ENCODE peak calls at places on chromosomes 6 and 20, in seven cellular contexts. B is HCT116, G is astrocyte, Q is PC-3, Y is colonic mucosa, H is spleen, S is adipocyte. F is an unnamed sample. For H3K27me3, the result is how much of the 10 kb centered on the place peaks cover.

GRCh38 chr6:39079726-39080125 is 31.1 kb downstream of the GLP1R start:
- DNase-seq in B (no peak), G (no peak), Q (no peak), Y (no peak), H (no peak), S (no peak), F (no peak)

GRCh38 chr6:140438346-140438735 is 1063.9 kb upstream of the CITED2 start:
- DNase-seq in B (no peak), G (peak), Q (no peak), Y (no peak), H (no peak), S (peak), F (no peak)

GRCh38 chr6:131368077-131368911 is 204.7 kb upstream of the ARG1 start:
- DNase-seq in B (no peak), G (peak), Q (no peak), Y (peak), H (no peak), S (peak), F (no peak)

GRCh38 chr6:137657351-137657911 is 163.2 kb upstream of the OLIG3 start:
- DNase-seq in B (no peak), G (no peak), Q (no peak), Y (no peak), H (no peak), S (no peak), F (no peak)

GRCh38 chr6:106581468-106581867 is 47.8 kb downstream of the RTN4IP1 start:
- DNase-seq in B (no peak), G (no peak), Q (no peak), Y (no peak), H (no peak), S (no peak), F (no peak)

GRCh38 chr20:19252670-19253120 is 40.3 kb downstream of the SLC24A3 start:
- DNase-seq in B (no peak), G (no peak), Q (no peak), Y (peak), H (no peak), S (peak), F (peak)

GRCh38 chr6:11275598-11275997 is 43.1 kb upstream of the NEDD9 start:
- DNase-seq in B (no peak), G (no peak), Q (no peak), Y (peak), H (no peak), S (no peak), F (no peak)

GRCh38 chr6:3534599-3534998 is 77.7 kb upstream of the SLC22A23 start:
- DNase-seq in B (no peak), G (no peak), Q (peak), Y (no peak), H (no peak), S (no peak), F (no peak)

DNA sequence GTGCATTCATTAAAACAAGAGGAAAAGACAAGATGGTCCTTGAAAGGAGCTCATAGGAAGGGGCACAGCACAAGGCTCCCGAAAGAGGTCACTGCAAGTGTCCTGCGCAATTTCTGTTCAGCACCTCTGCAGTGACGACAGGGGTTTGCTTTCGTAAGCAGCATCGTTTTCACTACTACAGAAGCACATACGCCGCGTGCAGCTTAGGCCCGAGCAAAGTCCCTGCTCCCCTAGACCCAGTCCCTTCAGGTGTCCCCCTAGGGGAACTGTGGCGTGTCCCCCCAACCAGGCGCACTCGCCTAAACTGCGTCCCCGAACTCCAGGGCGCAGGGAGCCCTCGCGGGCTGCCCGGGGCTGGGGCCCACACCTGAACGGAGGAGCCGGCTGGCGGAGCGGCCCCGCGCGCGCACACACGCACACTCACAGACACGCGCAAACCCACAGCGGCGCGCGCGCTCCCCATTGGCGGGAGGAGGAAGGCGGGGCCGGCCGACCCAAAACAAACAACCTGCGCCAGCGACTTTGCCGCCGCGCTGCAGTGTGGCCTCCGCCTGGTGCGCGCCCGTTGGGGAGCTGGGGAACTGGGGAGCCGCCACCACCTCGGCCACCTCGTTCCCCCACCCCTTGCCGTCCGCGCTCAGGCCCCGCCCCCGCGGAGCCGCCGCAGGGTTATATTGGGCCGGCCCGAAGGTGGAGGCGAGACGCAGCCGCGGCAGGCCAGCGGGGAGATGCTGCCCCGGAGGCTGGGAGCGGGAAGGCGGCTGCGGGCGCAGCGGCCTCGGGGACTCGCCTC is at the start of gene FOXQ1:
- DNase-seq in B (peak), G (no peak), Q (peak), Y (peak), H (peak), S (peak), F (no peak)
- H3K27me3 ChIP-seq in B (under half), G (half or more), Q (under half), Y (half or more), H (half or more), S (under half), F (under half)

GRCh38 chr20:56945057-56945456 is 316.0 kb downstream of the TFAP2C start:
- DNase-seq in B (no peak), G (no peak), Q (peak), Y (no peak), H (no peak), S (peak), F (no peak)

GRCh38 chr20:56945901-56946300 is 316.8 kb downstream of the TFAP2C start:
- DNase-seq in B (no peak), G (no peak), Q (no peak), Y (no peak), H (no peak), S (no peak), F (no peak)

GRCh38 chr20:56941101-56941686 is 312.1 kb downstream of the TFAP2C start:
- DNase-seq in B (no peak), G (no peak), Q (no peak), Y (no peak), H (no peak), S (no peak), F (no peak)

GRCh38 chr20:56944546-56944945 is 315.4 kb downstream of the TFAP2C start:
- DNase-seq in B (no peak), G (no peak), Q (no peak), Y (no peak), H (no peak), S (no peak), F (peak)

GRCh38 chr20:56943946-56944345 is 314.8 kb downstream of the TFAP2C start:
- DNase-seq in B (no peak), G (no peak), Q (no peak), Y (no peak), H (no peak), S (no peak), F (no peak)
- H3K27me3 ChIP-seq in B (under half), G (under half), Q (under half), Y (under half), H (under half), S (under half), F (under half)

GRCh38 chr6:32215617-32216016 is 8.2 kb downstream of the NOTCH4 start:
- DNase-seq in B (no peak), G (no peak), Q (no peak), Y (no peak), H (no peak), S (no peak), F (no peak)
- H3K27me3 ChIP-seq in B (under half), G (under half), Q (under half), Y (under half), H (under half), S (under half), F (under half)

GRCh38 chr6:4677011-4677750 is 99.0 kb upstream of the CDYL start:
- DNase-seq in B (no peak), G (no peak), Q (no peak), Y (peak), H (no peak), S (no peak), F (no peak)

GRCh38 chr6:4676016-4676415 is 100.2 kb upstream of the CDYL start:
- DNase-seq in B (no peak), G (no peak), Q (no peak), Y (peak), H (no peak), S (no peak), F (no peak)

GRCh38 chr6:4675086-4675485 is 101.1 kb upstream of the CDYL start:
- DNase-seq in B (no peak), G (no peak), Q (no peak), Y (no peak), H (no peak), S (no peak), F (no peak)

GRCh38 chr6:4678506-4679300 is 97.5 kb upstream of the CDYL start:
- DNase-seq in B (no peak), G (no peak), Q (no peak), Y (no peak), H (no peak), S (no peak), F (no peak)

GRCh38 chr6:4677751-4678065 is 98.5 kb upstream of the CDYL start:
- DNase-seq in B (no peak), G (no peak), Q (no peak), Y (no peak), H (no peak), S (no peak), F (no peak)
- H3K27me3 ChIP-seq in B (under half), G (under half), Q (under half), Y (under half), H (under half), S (under half), F (under half)

GRCh38 chr6:1310628-1311399 is 1.1 kb upstream of the FOXQ1 start:
- DNase-seq in B (peak), G (no peak), Q (peak), Y (peak), H (peak), S (no peak), F (no peak)
- H3K27me3 ChIP-seq in B (under half), G (half or more), Q (under half), Y (half or more), H (half or more), S (under half), F (under half)

F was measured in BJ.